ENCODE peak calls at places on chromosome 12, in six cellular contexts. Y is heart left ventricle, U is heart right ventricle, A is lung, R is pancreas, G is HCT116. X is an unnamed sample.

GRCh38 chr12:105025890-105026289 is 39.8 kb downstream of the NOPCHAP1 start:
- DNase-seq in R (no peak), G (no peak), A (peak), Y (peak), U (peak), X (no peak)

GRCh38 chr12:110270125-110270962 is 10.7 kb upstream of the ATP2A2 start:
- DNase-seq in G (no peak), A (no peak), U (peak), R (no peak), Y (peak), X (no peak)

GRCh38 chr12:123028475-123028874 is 48.0 kb downstream of the ARL6IP4 start:
- DNase-seq in Y (no peak), G (no peak), A (no peak), U (no peak), R (no peak), X (no peak)

GRCh38 chr12:6280053-6280469 is 30.4 kb upstream of the PLEKHG6 start:
- DNase-seq in G (peak), A (peak), U (peak), Y (no peak), R (no peak), X (no peak)

GRCh38 chr12:22409071-22409951 is 74.8 kb upstream of the ST8SIA1 start:
- DNase-seq in G (no peak), A (no peak), Y (no peak), U (no peak), R (no peak), X (no peak)

GRCh38 chr12:84924956-84925355 is 12.4 kb upstream of the SLC6A15 start:
- DNase-seq in Y (no peak), A (no peak), U (no peak), R (no peak), G (no peak), X (no peak)

GRCh38 chr12:62332598-62332997 is 72.4 kb downstream of the USP15 start:
- DNase-seq in U (no peak), R (no peak), Y (no peak), G (no peak), A (no peak), X (no peak)

GRCh38 chr12:122991623-122992275 is 11.3 kb downstream of the ARL6IP4 start:
- DNase-seq in A (no peak), Y (peak), G (no peak), U (no peak), R (peak), X (no peak)

GRCh38 chr12:24839268-24839791 is 109.6 kb downstream of the BCAT1 start:
- DNase-seq in A (no peak), U (no peak), Y (no peak), R (no peak), G (no peak), X (no peak)
- TF ChIP-seq CTCF in A (no peak), U (no peak), Y (no peak), R (no peak), G (no peak), X (no peak)

GRCh38 chr12:121795029-121795977 is 1.8 kb upstream of the RHOF start:
- DNase-seq in U (peak), Y (peak), A (peak), G (peak), R (peak), X (peak)

GRCh38 chr12:121798807-121799174 is 5.0 kb upstream of the SETD1B start:
- DNase-seq in U (no peak), R (peak), G (no peak), Y (no peak), A (no peak), X (no peak)

GRCh38 chr12:121797937-121798801 is 4.7 kb upstream of the RHOF start:
- DNase-seq in A (peak), G (no peak), U (peak), R (peak), Y (peak), X (no peak)

GRCh38 chr12:121799175-121799841 is 4.5 kb upstream of the SETD1B start:
- DNase-seq in Y (peak), A (peak), R (no peak), U (peak), G (peak), X (no peak)

GRCh38 chr12:121796855-121797751 is 3.6 kb upstream of the RHOF start:
- DNase-seq in G (peak), Y (peak), A (peak), R (peak), U (peak), X (peak)
- TF ChIP-seq CTCF in G (no peak), Y (peak), A (peak), R (peak), U (no peak), X (peak)

DNA sequence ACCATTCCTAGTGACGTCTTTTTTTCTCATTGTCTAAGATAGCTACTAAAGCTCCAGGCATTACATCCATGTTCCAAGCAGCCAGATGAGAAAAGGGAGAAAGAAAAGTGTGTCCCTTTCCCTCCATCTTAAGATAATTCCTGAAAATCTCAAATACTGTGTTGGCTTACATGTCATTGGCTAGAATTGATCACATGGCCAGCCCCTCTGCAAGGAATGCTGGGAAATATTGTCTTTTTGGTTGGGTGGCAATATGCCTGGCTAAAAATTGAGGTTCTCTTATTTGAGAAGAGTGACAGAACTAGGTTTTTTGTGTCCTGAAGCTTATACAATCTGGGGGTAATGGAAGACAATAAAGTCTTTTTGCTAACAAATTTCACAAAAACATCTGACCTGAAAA is 264.3 kb downstream of the RPAP3 start:
- DNase-seq in G (no peak), U (no peak), A (no peak), Y (no peak), R (no peak), X (no peak)
- TF ChIP-seq CTCF in G (no peak), U (no peak), A (no peak), Y (no peak), R (no peak), X (no peak)

GRCh38 chr12:101824831-101825230 is 5.9 kb downstream of the GNPTAB start:
- DNase-seq in U (no peak), R (no peak), A (no peak), Y (no peak), G (no peak), X (no peak)

GRCh38 chr12:101823039-101823438 is 7.7 kb downstream of the GNPTAB start:
- DNase-seq in R (no peak), U (no peak), G (no peak), Y (no peak), A (no peak), X (no peak)

GRCh38 chr12:101826766-101827368 is 3.9 kb downstream of the GNPTAB start:
- DNase-seq in R (no peak), G (no peak), A (no peak), U (no peak), Y (no peak), X (no peak)

GRCh38 chr12:101819467-101819866 is 11.3 kb downstream of the GNPTAB start:
- DNase-seq in G (no peak), R (no peak), Y (no peak), U (no peak), A (no peak), X (no peak)

GRCh38 chr12:101823891-101824290 is 6.9 kb downstream of the GNPTAB start:
- DNase-seq in Y (peak), R (no peak), A (peak), G (peak), U (peak), X (peak)
- TF ChIP-seq CTCF in Y (peak), R (no peak), A (no peak), G (peak), U (no peak), X (peak)

DNA sequence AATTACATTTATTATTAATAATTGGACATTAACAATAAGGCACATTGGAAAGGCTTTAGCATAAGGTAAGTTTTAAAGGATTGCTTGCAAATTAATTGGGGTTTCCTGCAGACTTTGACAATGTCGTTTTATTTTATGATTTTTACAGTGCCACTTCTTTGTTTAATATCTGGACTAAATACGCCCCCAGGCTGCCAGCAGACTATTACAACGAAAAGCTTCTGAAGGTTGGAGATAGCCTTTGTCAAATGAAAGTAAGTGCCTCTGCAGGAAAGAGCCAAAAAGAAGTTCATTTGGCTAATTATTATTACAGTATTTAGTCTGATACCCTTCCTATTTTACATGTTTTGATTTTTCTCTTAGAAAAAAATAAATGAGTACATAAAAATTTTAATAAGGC is 11.3 kb downstream of the CFAP54 start:
- DNase-seq in G (no peak), A (no peak), Y (no peak), R (no peak), U (no peak), X (no peak)
- TF ChIP-seq CTCF in G (peak), A (no peak), Y (peak), R (no peak), U (no peak), X (no peak)

DNA sequence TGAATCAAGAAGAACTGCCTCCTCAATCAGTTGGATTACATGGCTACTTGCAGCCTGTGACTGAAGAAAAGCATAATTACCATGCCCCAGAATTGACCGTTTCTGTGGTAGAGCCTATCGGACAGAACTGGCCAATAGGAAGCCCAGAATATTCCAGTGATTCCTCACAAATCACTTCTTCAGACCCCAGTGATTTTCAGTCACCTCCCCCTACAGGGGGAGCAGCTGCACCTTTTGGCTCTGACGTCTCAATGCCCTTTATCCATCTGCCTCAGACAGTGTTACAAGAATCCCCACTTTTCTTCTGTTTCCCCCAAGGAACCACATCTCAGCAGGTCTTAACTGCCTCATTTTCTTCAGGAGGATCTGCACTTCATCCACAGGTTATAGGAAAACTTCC is 80.8 kb downstream of the RAD52 start:
- DNase-seq in Y (no peak), G (no peak), U (no peak), A (no peak), R (no peak), X (no peak)
- TF ChIP-seq CTCF in Y (no peak), G (peak), U (no peak), A (no peak), R (no peak), X (no peak)

GRCh38 chr12:24555730-24556129 is 393.2 kb downstream of the BCAT1 start:
- DNase-seq in G (no peak), Y (no peak), A (no peak), U (no peak), R (no peak), X (no peak)
- TF ChIP-seq CTCF in G (no peak), Y (no peak), A (no peak), U (no peak), R (no peak), X (no peak)

GRCh38 chr12:8031872-8032241 is 659 bp upstream of the FOXJ2 start:
- DNase-seq in U (peak), R (no peak), A (no peak), Y (no peak), G (no peak), X (no peak)

GRCh38 chr12:8033153-8034044 is 883 bp downstream of the FOXJ2 start:
- DNase-seq in U (peak), Y (peak), A (peak), G (no peak), R (no peak), X (no peak)

GRCh38 chr12:8030189-8030588 is 2.3 kb upstream of the FOXJ2 start:
- DNase-seq in A (no peak), Y (no peak), R (no peak), G (no peak), U (no peak), X (no peak)

GRCh38 chr12:8034802-8035201 is 2.3 kb downstream of the FOXJ2 start:
- DNase-seq in R (no peak), A (no peak), Y (no peak), U (no peak), G (no peak), X (no peak)

GRCh38 chr12:8032242-8033152 is at the start of gene FOXJ2:
- DNase-seq in G (no peak), U (peak), Y (peak), A (peak), R (peak), X (peak)
- TF ChIP-seq CTCF in G (no peak), U (no peak), Y (no peak), A (no peak), R (no peak), X (peak)